ENCODE peak calls at places on chromosome 4, in four cellular contexts. D is fibroblast of lung, G is fibroblast of the aortic adventitia, M is right lobe of liver. C is an unnamed sample.

GRCh38 chr4:47704693-47705325 is 133.1 kb downstream of the CORIN start:
- DNase-seq in D (peak; percentile 3), G (peak; percentile 24), M (peak; percentile 70), C (peak; percentile 21)

GRCh38 chr4:39043697-39044363 is 11.6 kb upstream of the TMEM156 start:
- DNase-seq in D (no peak), G (peak; percentile 40), M (no peak), C (no peak)

GRCh38 chr4:6887591-6888371 is 21.8 kb upstream of the TBC1D14 start:
- DNase-seq in D (no peak), G (no peak), M (no peak), C (no peak)

GRCh38 chr4:128241981-128242380 is 45.6 kb downstream of the PGRMC2 start:
- DNase-seq in D (no peak), G (no peak), M (no peak), C (no peak)

GRCh38 chr4:680565-680930 is 6.2 kb downstream of the MYL5 start:
- DNase-seq in D (no peak), G (no peak), M (peak; percentile 58), C (peak; percentile 60)

GRCh38 chr4:54941994-54942552 is 183.3 kb downstream of the KDR start:
- DNase-seq in D (no peak), G (no peak), M (no peak), C (no peak)

GRCh38 chr4:185542626-185543336 is 7.5 kb upstream of the PDLIM3 start:
- DNase-seq in D (peak; percentile 56), G (peak; percentile 83), M (no peak), C (peak; percentile 65)

GRCh38 chr4:102825261-102826071 is 1.9 kb downstream of the UBE2D3 start:
- DNase-seq in D (peak; percentile 73), G (peak; percentile 81), M (no peak), C (no peak)

GRCh38 chr4:94758700-94759399 is 1.1 kb downstream of the BMPR1B start:
- DNase-seq in D (peak; percentile 12), G (no peak), M (no peak), C (no peak)

GRCh38 chr4:185246453-185246852 is 37.1 kb downstream of the SNX25 start:
- DNase-seq in D (no peak), G (peak; percentile 26), M (no peak), C (no peak)

GRCh38 chr4:168856312-168856711 is 153.7 kb downstream of the CBR4 start:
- DNase-seq in D (peak; percentile 96), G (peak; percentile 86), M (no peak), C (no peak)

GRCh38 chr4:30720656-30721352 is 635 bp downstream of the PCDH7 start:
- DNase-seq in D (peak; percentile 69), G (peak; percentile 57), M (no peak), C (peak; percentile 51)

GRCh38 chr4:30722092-30722915 is 2.1 kb downstream of the PCDH7 start:
- DNase-seq in D (peak; percentile 40), G (no peak), M (no peak), C (peak; percentile 2)

GRCh38 chr4:30720021-30720655 is at the start of gene PCDH7:
- DNase-seq in D (peak; percentile 83), G (peak; percentile 80), M (no peak), C (peak; percentile 19)

GRCh38 chr4:30722916-30723270 is 2.7 kb downstream of the PCDH7 start:
- DNase-seq in D (peak; percentile 22), G (peak; percentile 10), M (no peak), C (peak; percentile 5)

DNA sequence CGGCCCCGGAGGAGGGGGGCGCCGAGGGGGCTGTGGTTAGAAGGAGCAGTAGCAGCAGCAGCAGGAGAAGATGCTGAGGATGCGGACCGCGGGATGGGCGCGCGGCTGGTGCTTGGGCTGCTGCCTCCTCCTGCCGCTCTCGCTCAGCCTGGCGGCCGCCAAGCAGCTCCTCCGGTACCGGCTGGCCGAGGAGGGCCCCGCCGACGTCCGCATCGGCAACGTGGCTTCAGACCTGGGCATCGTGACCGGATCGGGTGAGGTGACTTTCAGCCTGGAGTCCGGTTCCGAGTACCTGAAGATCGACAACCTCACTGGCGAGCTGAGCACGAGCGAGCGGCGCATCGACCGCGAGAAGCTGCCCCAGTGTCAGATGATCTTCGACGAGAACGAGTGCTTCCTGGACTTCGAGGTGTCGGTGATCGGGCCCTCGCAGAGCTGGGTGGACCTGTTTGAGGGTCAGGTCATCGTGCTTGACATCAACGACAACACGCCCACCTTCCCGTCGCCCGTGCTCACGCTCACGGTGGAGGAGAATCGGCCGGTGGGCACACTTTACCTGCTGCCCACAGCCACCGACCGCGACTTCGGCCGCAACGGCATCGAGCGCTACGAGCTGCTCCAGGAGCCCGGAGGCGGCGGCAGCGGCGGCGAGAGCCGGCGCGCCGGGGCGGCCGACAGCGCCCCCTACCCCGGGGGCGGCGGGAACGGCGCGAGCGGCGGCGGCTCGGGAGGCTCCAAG is 1.4 kb downstream of the PCDH7 start:
- DNase-seq in D (peak; percentile 65), G (peak; percentile 43), M (peak; percentile 53), C (peak; percentile 24)
- TF ChIP-seq CTCF in D (no peak), G (peak; percentile 29), M (no peak), C (peak; percentile 11)

GRCh38 chr4:13597604-13598003 is 29.9 kb downstream of the BOD1L1 start:
- DNase-seq in D (no peak), G (peak; percentile 12), M (no peak), C (no peak)

GRCh38 chr4:13601060-13601459 is 26.5 kb downstream of the BOD1L1 start:
- DNase-seq in D (no peak), G (no peak), M (no peak), C (no peak)

GRCh38 chr4:13601848-13602247 is 25.7 kb downstream of the BOD1L1 start:
- DNase-seq in D (no peak), G (no peak), M (no peak), C (no peak)

GRCh38 chr4:13597141-13597540 is 30.4 kb downstream of the BOD1L1 start:
- DNase-seq in D (no peak), G (no peak), M (no peak), C (no peak)

GRCh38 chr4:13599159-13599558 is 28.4 kb downstream of the BOD1L1 start:
- DNase-seq in D (no peak), G (no peak), M (no peak), C (no peak)
- TF ChIP-seq CTCF in D (no peak), G (peak; percentile 28), M (peak; percentile 6), C (no peak)

GRCh38 chr4:177367336-177367735 is 57.7 kb downstream of the NEIL3 start:
- DNase-seq in D (peak; percentile 72), G (peak; percentile 28), M (no peak), C (no peak)
- TF ChIP-seq CTCF in D (peak; percentile 8), G (peak; percentile 38), M (peak; percentile 28), C (no peak)

DNA sequence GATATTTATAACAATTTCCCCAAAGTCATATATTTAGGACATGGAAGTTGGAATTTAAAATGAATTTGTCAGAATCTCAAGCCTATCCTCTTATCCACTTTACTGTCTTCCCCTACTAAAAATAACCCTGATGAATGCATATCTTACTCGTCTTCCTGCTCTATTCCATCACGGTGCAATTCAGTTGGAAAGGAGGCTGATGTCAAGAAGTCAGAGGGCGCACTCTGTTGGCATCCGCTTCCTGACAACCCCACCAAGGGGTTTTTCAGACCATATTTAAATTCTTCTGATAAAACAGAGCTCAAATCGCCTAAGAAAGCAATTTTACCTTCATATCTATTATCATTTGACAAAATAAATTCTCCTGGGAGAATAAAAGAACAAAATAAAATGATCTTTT is 233.5 kb downstream of the ARHGAP24 start:
- DNase-seq in D (no peak), G (no peak), M (no peak), C (no peak)
- TF ChIP-seq CTCF in D (no peak), G (no peak), M (no peak), C (no peak)

DNA sequence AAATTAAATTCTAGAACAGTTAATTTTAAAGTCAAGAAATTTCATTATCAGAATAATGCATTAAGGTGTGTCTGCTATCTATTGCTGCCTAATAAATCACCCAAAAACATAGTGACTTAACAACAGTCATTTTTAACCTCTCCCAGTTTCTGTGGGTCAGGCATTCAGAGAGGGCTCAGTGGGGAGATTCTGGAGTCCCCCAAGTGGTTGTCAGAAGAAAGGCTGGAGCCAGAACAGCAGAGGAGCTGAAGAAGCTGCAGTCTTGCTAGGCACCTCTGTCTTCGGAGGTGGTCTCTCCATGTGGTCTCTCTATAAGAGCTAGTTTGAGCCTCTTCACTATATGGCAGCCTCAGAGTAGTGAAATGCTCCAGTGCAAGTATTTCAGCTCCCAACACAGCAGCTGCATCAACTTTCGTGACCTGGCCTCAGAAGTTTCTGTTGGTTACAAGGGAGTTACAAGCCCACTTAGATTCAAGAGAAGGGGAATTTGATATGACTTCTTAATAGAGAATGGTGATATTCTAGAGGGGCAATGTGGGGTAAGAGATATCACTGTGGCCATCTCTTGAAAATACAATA is 9.4 kb upstream of the HOPX start:
- DNase-seq in D (no peak), G (no peak), M (no peak), C (no peak)
- TF ChIP-seq CTCF in D (no peak), G (no peak), M (no peak), C (no peak)

GRCh38 chr4:170111546-170111945 is 21.8 kb upstream of the AADAT start:
- DNase-seq in D (no peak), G (no peak), M (no peak), C (no peak)

GRCh38 chr4:170111100-170111499 is 21.3 kb upstream of the AADAT start:
- DNase-seq in D (no peak), G (no peak), M (no peak), C (no peak)

GRCh38 chr4:170106899-170107298 is 17.1 kb upstream of the AADAT start:
- DNase-seq in D (no peak), G (no peak), M (no peak), C (no peak)

GRCh38 chr4:170109586-170110289 is 20.0 kb upstream of the AADAT start:
- DNase-seq in D (peak; percentile 51), G (peak; percentile 51), M (no peak), C (no peak)

DNA sequence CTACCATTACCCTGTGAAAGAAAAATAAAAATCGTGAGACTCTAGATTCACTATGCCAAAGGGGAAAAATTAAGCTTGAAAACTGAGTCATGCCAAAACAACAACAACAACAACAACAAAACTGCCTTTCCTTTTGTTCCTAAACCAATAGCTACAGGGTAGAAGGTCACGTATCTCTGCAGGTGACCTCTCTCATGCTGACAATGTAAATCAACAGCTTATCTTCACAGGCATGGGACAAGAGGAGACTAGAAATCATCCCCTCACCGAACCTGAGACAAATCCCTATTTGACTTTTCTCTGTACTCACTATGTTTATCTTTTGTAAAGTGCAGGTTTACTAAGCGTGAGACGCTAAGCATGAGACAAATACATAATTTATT is 20.5 kb upstream of the AADAT start:
- DNase-seq in D (no peak), G (no peak), M (no peak), C (no peak)
- TF ChIP-seq CTCF in D (no peak), G (no peak), M (no peak), C (no peak)

C was measured in mucosa of descending colon.